ENCODE peak calls at places on chromosome 2, in ten cellular contexts. W, S, E, M, O, G, F, K, T and P are unnamed samples.
A peak's percentile ranks its signal among the peaks of the same experiment; 100 is the strongest.

GRCh38 chr2:219736196-219736595 is 108.8 kb downstream of the SLC4A3 start:
- DNase-seq in T (peak; percentile 82), W (no peak), F (no peak), E (no peak), O (peak; percentile 62), M (peak; percentile 78), S (peak; percentile 9), K (peak; percentile 51), G (no peak), P (peak; percentile 65)

GRCh38 chr2:216017365-216017764 is 4.0 kb upstream of the MREG start:
- DNase-seq in G (peak; percentile 35), W (no peak), S (no peak), F (no peak), K (no peak), T (no peak), M (peak; percentile 51), E (no peak), O (no peak), P (peak; percentile 29)

GRCh38 chr2:135817946-135818345 is 19.0 kb downstream of the LCT start:
- DNase-seq in O (no peak), G (no peak), W (no peak), T (no peak), F (no peak), K (no peak), E (no peak), S (no peak), M (peak; percentile 32), P (no peak)

GRCh38 chr2:54366487-54367280 is 89.4 kb upstream of the SPTBN1 start:
- DNase-seq in G (no peak), W (no peak), T (peak; percentile 65), E (no peak), S (no peak), O (no peak), F (no peak), M (peak; percentile 8), K (no peak), P (no peak)

GRCh38 chr2:151678849-151679248 is 55.4 kb downstream of the NEB start:
- DNase-seq in E (no peak), G (no peak), F (no peak), T (no peak), M (no peak), W (no peak), K (no peak), S (no peak), O (no peak), P (no peak)

GRCh38 chr2:120465012-120465700 is 119.2 kb downstream of the INHBB start:
- DNase-seq in M (no peak), G (no peak), W (no peak), E (no peak), S (no peak), O (no peak), T (no peak), K (no peak), F (no peak), P (no peak)

GRCh38 chr2:64627860-64628841 is 25.6 kb downstream of the SERTAD2 start:
- DNase-seq in E (no peak), K (no peak), G (peak; percentile 13), F (peak; percentile 30), O (no peak), S (no peak), M (no peak), T (no peak), W (no peak), P (no peak)

GRCh38 chr2:48439102-48439501 is 90.9 kb upstream of the STON1 start:
- DNase-seq in F (no peak), S (no peak), T (peak; percentile 19), K (no peak), W (no peak), E (no peak), G (no peak), O (no peak), M (no peak), P (no peak)

GRCh38 chr2:235523021-235523420 is 29.2 kb downstream of the AGAP1 start:
- DNase-seq in O (no peak), G (no peak), W (no peak), E (no peak), F (no peak), S (no peak), T (no peak), K (no peak), M (no peak), P (no peak)

GRCh38 chr2:128510701-128511100 is 192.0 kb upstream of the HS6ST1 start:
- DNase-seq in G (no peak), T (peak; percentile 51), E (no peak), K (no peak), S (no peak), M (peak; percentile 29), F (no peak), W (no peak), O (no peak), P (peak; percentile 64)

GRCh38 chr2:12451726-12452125 is 265.0 kb upstream of the TRIB2 start:
- DNase-seq in S (no peak), W (peak; percentile 23), K (no peak), M (no peak), T (peak; percentile 65), G (no peak), E (no peak), O (no peak), F (no peak), P (no peak)